ENCODE peak calls at places on chromosome 21, in nine cellular contexts. T, H, E, X, A, J, Z, O and B are unnamed samples.

GRCh38 chr21:32044205-32044874 is 171.5 kb downstream of the HUNK start:
- DNase-seq in Z (no peak), A (no peak), J (no peak), E (no peak), O (no peak), H (no peak), X (no peak), T (no peak), B (no peak)

GRCh38 chr21:22374218-22374969 is 1376.2 kb downstream of the NCAM2 start:
- DNase-seq in A (no peak), H (no peak), T (no peak), J (no peak), E (no peak), O (no peak), X (no peak), Z (no peak), B (no peak)

GRCh38 chr21:41398831-41399230 is 27.2 kb upstream of the MX1 start:
- DNase-seq in E (no peak), T (no peak), O (no peak), J (no peak), Z (no peak), A (no peak), H (no peak), X (no peak), B (no peak)

GRCh38 chr21:17370263-17370662 is 142.6 kb upstream of the CXADR start:
- DNase-seq in T (no peak), A (peak; percentile 68), J (no peak), H (no peak), X (no peak), E (no peak), Z (no peak), O (no peak), B (no peak)

GRCh38 chr21:34336756-34337391 is 26.9 kb upstream of the KCNE2 start:
- DNase-seq in T (peak; percentile 79), A (no peak), X (peak; percentile 52), H (no peak), E (peak; percentile 87), J (no peak), O (no peak), Z (peak; percentile 29), B (no peak)

GRCh38 chr21:38905751-38906150 is 100.0 kb downstream of the ETS2 start:
- DNase-seq in Z (no peak), O (no peak), E (no peak), X (no peak), A (no peak), H (no peak), J (no peak), T (no peak), B (no peak)

GRCh38 chr21:43824883-43825609 is 35.7 kb downstream of the RRP1 start:
- DNase-seq in X (no peak), E (no peak), O (no peak), H (no peak), T (no peak), J (no peak), A (no peak), Z (no peak), B (no peak)

GRCh38 chr21:41497836-41498235 is 10.1 kb downstream of the TMPRSS2 start:
- DNase-seq in T (no peak), A (no peak), H (no peak), E (no peak), J (no peak), Z (no peak), O (no peak), X (no peak), B (no peak)

GRCh38 chr21:14880922-14881321 is 183.9 kb downstream of the NRIP1 start:
- DNase-seq in J (no peak), E (peak; percentile 88), T (no peak), H (no peak), O (no peak), X (peak; percentile 73), A (no peak), Z (peak; percentile 54), B (peak; percentile 87)

GRCh38 chr21:16587141-16587570 is 857.4 kb downstream of the USP25 start:
- DNase-seq in A (peak; percentile 46), E (peak; percentile 65), X (peak; percentile 87), T (peak; percentile 76), O (peak; percentile 7), Z (peak; percentile 82), J (no peak), H (peak; percentile 77), B (peak; percentile 69)

GRCh38 chr21:43276811-43277210 is 108.0 kb downstream of the CRYAA start:
- DNase-seq in Z (no peak), E (no peak), X (no peak), H (peak; percentile 9), J (no peak), T (no peak), O (no peak), A (peak; percentile 41), B (no peak)

GRCh38 chr21:45241357-45241756 is 46.3 kb downstream of the POFUT2 start:
- DNase-seq in O (no peak), E (no peak), A (no peak), X (no peak), Z (no peak), J (no peak), T (no peak), H (no peak), B (no peak)

GRCh38 chr21:45234906-45235305 is 52.8 kb downstream of the POFUT2 start:
- DNase-seq in H (no peak), E (no peak), A (no peak), J (no peak), T (no peak), X (no peak), O (no peak), Z (no peak), B (no peak)

GRCh38 chr21:45234127-45234526 is 53.6 kb downstream of the POFUT2 start:
- DNase-seq in A (no peak), Z (no peak), E (no peak), O (no peak), X (no peak), H (no peak), T (no peak), J (no peak), B (no peak)

GRCh38 chr21:45235488-45235887 is 52.2 kb downstream of the POFUT2 start:
- DNase-seq in E (no peak), A (no peak), Z (no peak), T (no peak), O (no peak), X (no peak), H (no peak), J (no peak), B (no peak)

GRCh38 chr21:45236481-45236880 is 51.2 kb downstream of the POFUT2 start:
- DNase-seq in H (no peak), Z (no peak), A (no peak), J (no peak), X (no peak), O (no peak), T (no peak), E (no peak), B (peak; percentile 10)
- TF ChIP-seq CTCF in H (peak; percentile 34), Z (no peak), A (no peak), J (no peak), X (no peak), O (no peak), T (no peak), E (no peak), B (no peak)

DNA sequence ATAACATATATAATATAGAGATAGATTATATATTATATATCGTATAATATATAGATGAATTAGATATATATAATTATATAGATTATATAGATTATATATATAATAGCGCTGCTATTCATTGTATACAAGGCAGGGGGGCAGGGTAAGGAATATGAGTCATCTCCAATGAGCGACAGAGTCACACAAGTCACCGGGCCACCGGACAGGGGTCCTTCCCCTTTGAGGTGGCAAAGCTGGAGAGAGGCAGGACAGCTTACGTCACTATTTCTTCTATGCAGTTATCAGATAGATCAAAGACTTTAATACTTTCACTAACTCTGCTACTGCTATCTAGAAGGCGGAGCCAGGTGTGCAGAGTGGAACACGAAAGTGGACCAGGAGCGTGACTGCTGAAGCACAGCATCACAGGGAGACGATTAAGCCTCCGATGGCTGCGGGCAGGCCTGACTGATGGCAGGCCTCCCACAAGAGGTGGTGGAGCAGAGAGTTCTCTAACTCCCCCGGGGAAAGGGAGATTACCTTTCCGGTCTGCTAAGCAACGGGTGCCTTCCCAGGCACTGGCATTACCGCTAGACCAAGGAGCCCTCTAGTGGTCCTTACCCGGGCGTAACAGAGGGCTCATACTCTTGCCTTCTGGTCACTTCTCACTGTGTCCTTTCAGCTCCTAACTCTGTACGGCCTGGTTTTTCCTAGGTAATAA is 2154.7 kb downstream of the MRPL39 start:
- DNase-seq in A (no peak), T (peak; percentile 19), O (peak; percentile 36), Z (no peak), E (no peak), J (no peak), X (no peak), H (peak; percentile 94), B (no peak)
- TF ChIP-seq CTCF in A (no peak), T (no peak), O (peak; percentile 45), Z (peak; percentile 14), E (no peak), J (no peak), X (no peak), H (peak; percentile 93), B (no peak)

GRCh38 chr21:27571706-27572105 is 604.8 kb upstream of the ADAMTS5 start:
- DNase-seq in E (peak; percentile 81), Z (peak; percentile 72), H (no peak), O (no peak), T (no peak), X (peak; percentile 55), J (no peak), A (no peak), B (peak; percentile 84)

GRCh38 chr21:27570306-27570868 is 603.5 kb upstream of the ADAMTS5 start:
- DNase-seq in A (peak; percentile 45), J (no peak), E (peak; percentile 94), H (no peak), Z (peak; percentile 94), O (no peak), T (peak; percentile 10), X (peak; percentile 92), B (peak; percentile 85)

GRCh38 chr21:27572681-27573080 is 605.8 kb upstream of the ADAMTS5 start:
- DNase-seq in X (peak; percentile 47), E (peak; percentile 90), T (no peak), H (no peak), O (no peak), J (no peak), Z (peak; percentile 86), A (no peak), B (peak; percentile 88)

GRCh38 chr21:27569091-27569490 is 602.2 kb upstream of the ADAMTS5 start:
- DNase-seq in A (no peak), J (no peak), E (peak; percentile 36), X (no peak), T (no peak), H (no peak), Z (no peak), O (no peak), B (no peak)

GRCh38 chr21:27569831-27570230 is 602.9 kb upstream of the ADAMTS5 start:
- DNase-seq in X (peak; percentile 26), A (no peak), E (no peak), T (no peak), Z (no peak), J (no peak), H (no peak), O (no peak), B (no peak)
- TF ChIP-seq CTCF in X (no peak), A (no peak), E (no peak), T (no peak), Z (no peak), J (no peak), H (no peak), O (no peak), B (no peak)

DNA sequence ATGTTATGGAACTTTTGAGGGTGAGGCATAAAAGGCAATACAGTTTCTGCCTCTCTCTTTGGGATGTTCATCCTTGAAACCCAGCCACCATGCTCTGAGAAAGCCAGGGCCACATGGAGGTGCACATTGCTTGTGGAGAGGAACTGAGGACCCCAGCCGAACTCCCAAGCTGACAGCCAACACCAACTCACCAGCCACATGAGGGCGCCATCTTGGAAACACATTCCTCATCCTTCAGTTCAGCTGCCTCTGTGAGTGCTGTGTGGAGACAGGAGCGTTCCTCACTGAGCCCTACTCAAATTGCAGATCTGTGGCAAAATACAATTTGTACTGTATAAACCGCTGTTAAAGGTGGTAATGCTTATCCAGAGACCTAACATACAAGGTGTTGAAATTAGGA is 137.5 kb downstream of the GABPA start:
- DNase-seq in T (no peak), E (no peak), A (no peak), X (no peak), J (no peak), Z (no peak), O (peak; percentile 29), H (no peak), B (no peak)
- TF ChIP-seq CTCF in T (no peak), E (no peak), A (no peak), X (no peak), J (no peak), Z (peak; percentile 1), O (peak; percentile 44), H (peak; percentile 35), B (peak; percentile 33)